ENCODE peak calls at places on chromosomes 16 and 17, in nine cellular contexts. One of them, this sample, is unnamed.

GRCh38 chr17:31877341-31877740 is 18.3 kb upstream of the COPRS start:
- DNase-seq in PC-3: no peak
- DNase-seq in lower leg skin: no peak
- DNase-seq in heart right ventricle: no peak
- DNase-seq in upper lobe of right lung: no peak
- DNase-seq in CD8-positive, alpha-beta T cell: no peak
- DNase-seq in HCT116: no peak
- DNase-seq in type B pancreatic cell: no peak
- DNase-seq in AG04450: no peak
- DNase-seq in this sample: no peak

GRCh38 chr17:50356418-50356817 is 10.5 kb downstream of the XYLT2 start:
- DNase-seq in PC-3: no peak
- DNase-seq in lower leg skin: peak
- DNase-seq in heart right ventricle: no peak
- DNase-seq in upper lobe of right lung: no peak
- DNase-seq in CD8-positive, alpha-beta T cell: no peak
- DNase-seq in HCT116: no peak
- DNase-seq in type B pancreatic cell: no peak
- DNase-seq in AG04450: no peak
- DNase-seq in this sample: no peak

GRCh38 chr17:52136173-52136572 is 22.3 kb downstream of the CA10 start:
- DNase-seq in PC-3: no peak
- DNase-seq in lower leg skin: peak
- DNase-seq in heart right ventricle: no peak
- DNase-seq in upper lobe of right lung: no peak
- DNase-seq in CD8-positive, alpha-beta T cell: no peak
- DNase-seq in HCT116: no peak
- DNase-seq in type B pancreatic cell: no peak
- DNase-seq in AG04450: no peak
- DNase-seq in this sample: no peak

GRCh38 chr17:72466199-72466598 is 345.4 kb downstream of the SOX9 start:
- DNase-seq in PC-3: peak
- DNase-seq in lower leg skin: peak
- DNase-seq in heart right ventricle: no peak
- DNase-seq in upper lobe of right lung: no peak
- DNase-seq in CD8-positive, alpha-beta T cell: no peak
- DNase-seq in HCT116: no peak
- DNase-seq in type B pancreatic cell: no peak
- DNase-seq in AG04450: no peak
- DNase-seq in this sample: peak

GRCh38 chr17:83133302-83134121 is 54.1 kb downstream of the METRNL start:
- DNase-seq in PC-3: peak
- DNase-seq in lower leg skin: peak
- DNase-seq in heart right ventricle: no peak
- DNase-seq in upper lobe of right lung: peak
- DNase-seq in CD8-positive, alpha-beta T cell: no peak
- DNase-seq in HCT116: no peak
- DNase-seq in type B pancreatic cell: no peak
- DNase-seq in AG04450: no peak
- DNase-seq in this sample: no peak

GRCh38 chr17:5896215-5896614 is 174.0 kb upstream of the WSCD1 start:
- DNase-seq in PC-3: no peak
- DNase-seq in lower leg skin: no peak
- DNase-seq in heart right ventricle: no peak
- DNase-seq in upper lobe of right lung: no peak
- DNase-seq in CD8-positive, alpha-beta T cell: no peak
- DNase-seq in HCT116: no peak
- DNase-seq in type B pancreatic cell: no peak
- DNase-seq in AG04450: no peak
- DNase-seq in this sample: no peak

GRCh38 chr16:2756288-2757015 is 4.0 kb downstream of the SRRM2 start:
- DNase-seq in PC-3: no peak
- DNase-seq in lower leg skin: no peak
- DNase-seq in heart right ventricle: no peak
- DNase-seq in upper lobe of right lung: no peak
- DNase-seq in CD8-positive, alpha-beta T cell: no peak
- DNase-seq in HCT116: no peak
- DNase-seq in type B pancreatic cell: no peak
- DNase-seq in AG04450: no peak
- DNase-seq in this sample: no peak

GRCh38 chr16:19167710-19168172 is 299 bp upstream of the SYT17 start:
- DNase-seq in PC-3: peak
- DNase-seq in lower leg skin: peak
- DNase-seq in heart right ventricle: peak
- DNase-seq in upper lobe of right lung: peak
- DNase-seq in CD8-positive, alpha-beta T cell: no peak
- DNase-seq in HCT116: peak
- DNase-seq in type B pancreatic cell: peak
- DNase-seq in AG04450: no peak
- DNase-seq in this sample: peak

GRCh38 chr16:90023078-90023447 is 3.8 kb upstream of the DBNDD1 start:
- DNase-seq in PC-3: no peak
- DNase-seq in lower leg skin: no peak
- DNase-seq in heart right ventricle: no peak
- DNase-seq in upper lobe of right lung: no peak
- DNase-seq in CD8-positive, alpha-beta T cell: no peak
- DNase-seq in HCT116: no peak
- DNase-seq in type B pancreatic cell: no peak
- DNase-seq in AG04450: no peak
- DNase-seq in this sample: no peak

GRCh38 chr16:90027611-90028010 is 8.4 kb upstream of the DBNDD1 start:
- DNase-seq in PC-3: no peak
- DNase-seq in lower leg skin: no peak
- DNase-seq in heart right ventricle: no peak
- DNase-seq in upper lobe of right lung: no peak
- DNase-seq in CD8-positive, alpha-beta T cell: no peak
- DNase-seq in HCT116: no peak
- DNase-seq in type B pancreatic cell: no peak
- DNase-seq in AG04450: no peak
- DNase-seq in this sample: no peak

GRCh38 chr16:90022209-90023077 is 3.2 kb upstream of the DBNDD1 start:
- DNase-seq in PC-3: peak
- DNase-seq in lower leg skin: peak
- DNase-seq in heart right ventricle: peak
- DNase-seq in upper lobe of right lung: peak
- DNase-seq in CD8-positive, alpha-beta T cell: peak
- DNase-seq in HCT116: peak
- DNase-seq in type B pancreatic cell: no peak
- DNase-seq in AG04450: peak
- DNase-seq in this sample: peak

GRCh38 chr16:90028985-90029384 is 9.7 kb upstream of the DBNDD1 start:
- DNase-seq in PC-3: no peak
- DNase-seq in lower leg skin: no peak
- DNase-seq in heart right ventricle: no peak
- DNase-seq in upper lobe of right lung: no peak
- DNase-seq in CD8-positive, alpha-beta T cell: no peak
- DNase-seq in HCT116: no peak
- DNase-seq in type B pancreatic cell: no peak
- DNase-seq in AG04450: no peak
- DNase-seq in this sample: no peak

DNA sequence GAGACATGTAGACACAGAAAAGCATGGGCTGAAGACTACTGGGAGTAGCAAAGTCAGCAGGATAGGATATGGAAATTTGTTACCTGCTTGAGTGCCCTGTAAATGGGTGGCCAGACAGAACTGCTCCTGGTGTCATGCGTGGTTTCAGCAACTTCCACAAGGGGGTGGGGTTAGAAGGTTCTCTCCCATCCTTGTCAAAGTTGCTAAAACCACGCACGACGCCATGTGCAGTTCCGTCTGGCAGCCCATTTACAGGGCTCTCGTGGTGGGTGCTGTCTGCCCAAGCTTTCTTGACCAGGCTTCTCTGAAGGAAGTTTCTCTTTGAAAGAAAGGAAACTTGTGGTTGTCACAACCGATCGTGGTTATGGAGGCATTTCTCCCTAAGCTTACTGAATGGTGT is 6.9 kb upstream of the DBNDD1 start:
- DNase-seq in PC-3: no peak
- DNase-seq in lower leg skin: no peak
- DNase-seq in heart right ventricle: no peak
- DNase-seq in upper lobe of right lung: no peak
- DNase-seq in CD8-positive, alpha-beta T cell: no peak
- DNase-seq in HCT116: no peak
- DNase-seq in type B pancreatic cell: no peak
- DNase-seq in AG04450: no peak
- DNase-seq in this sample: no peak
- TF ChIP-seq CTCF in PC-3: peak
- TF ChIP-seq CTCF in lower leg skin: no peak
- TF ChIP-seq CTCF in heart right ventricle: no peak
- TF ChIP-seq CTCF in upper lobe of right lung: no peak
- TF ChIP-seq CTCF in CD8-positive, alpha-beta T cell: no peak
- TF ChIP-seq CTCF in HCT116: peak
- TF ChIP-seq CTCF in type B pancreatic cell: no peak
- TF ChIP-seq CTCF in AG04450: no peak
- TF ChIP-seq CTCF in this sample: no peak

GRCh38 chr16:548586-548985 is 11.6 kb upstream of the PRR35 start:
- DNase-seq in PC-3: no peak
- DNase-seq in lower leg skin: no peak
- DNase-seq in heart right ventricle: no peak
- DNase-seq in upper lobe of right lung: no peak
- DNase-seq in CD8-positive, alpha-beta T cell: no peak
- DNase-seq in HCT116: no peak
- DNase-seq in type B pancreatic cell: no peak
- DNase-seq in AG04450: no peak
- DNase-seq in this sample: no peak

GRCh38 chr16:549544-550263 is 10.5 kb upstream of the PRR35 start:
- DNase-seq in PC-3: no peak
- DNase-seq in lower leg skin: no peak
- DNase-seq in heart right ventricle: no peak
- DNase-seq in upper lobe of right lung: no peak
- DNase-seq in CD8-positive, alpha-beta T cell: no peak
- DNase-seq in HCT116: no peak
- DNase-seq in type B pancreatic cell: no peak
- DNase-seq in AG04450: no peak
- DNase-seq in this sample: no peak

GRCh38 chr16:543301-544164 is 16.0 kb downstream of the CAPN15 start:
- DNase-seq in PC-3: no peak
- DNase-seq in lower leg skin: no peak
- DNase-seq in heart right ventricle: no peak
- DNase-seq in upper lobe of right lung: no peak
- DNase-seq in CD8-positive, alpha-beta T cell: no peak
- DNase-seq in HCT116: no peak
- DNase-seq in type B pancreatic cell: no peak
- DNase-seq in AG04450: no peak
- DNase-seq in this sample: no peak

GRCh38 chr16:544517-544916 is 15.7 kb upstream of the PRR35 start:
- DNase-seq in PC-3: no peak
- DNase-seq in lower leg skin: no peak
- DNase-seq in heart right ventricle: no peak
- DNase-seq in upper lobe of right lung: no peak
- DNase-seq in CD8-positive, alpha-beta T cell: no peak
- DNase-seq in HCT116: no peak
- DNase-seq in type B pancreatic cell: no peak
- DNase-seq in AG04450: no peak
- DNase-seq in this sample: no peak

GRCh38 chr16:546909-547770 is 13.1 kb upstream of the PRR35 start:
- DNase-seq in PC-3: no peak
- DNase-seq in lower leg skin: no peak
- DNase-seq in heart right ventricle: peak
- DNase-seq in upper lobe of right lung: peak
- DNase-seq in CD8-positive, alpha-beta T cell: peak
- DNase-seq in HCT116: no peak
- DNase-seq in type B pancreatic cell: peak
- DNase-seq in AG04450: no peak
- DNase-seq in this sample: peak
- TF ChIP-seq CTCF in PC-3: no peak
- TF ChIP-seq CTCF in lower leg skin: no peak
- TF ChIP-seq CTCF in heart right ventricle: peak
- TF ChIP-seq CTCF in upper lobe of right lung: peak
- TF ChIP-seq CTCF in CD8-positive, alpha-beta T cell: no peak
- TF ChIP-seq CTCF in HCT116: no peak
- TF ChIP-seq CTCF in type B pancreatic cell: peak
- TF ChIP-seq CTCF in AG04450: peak
- TF ChIP-seq CTCF in this sample: peak

DNA sequence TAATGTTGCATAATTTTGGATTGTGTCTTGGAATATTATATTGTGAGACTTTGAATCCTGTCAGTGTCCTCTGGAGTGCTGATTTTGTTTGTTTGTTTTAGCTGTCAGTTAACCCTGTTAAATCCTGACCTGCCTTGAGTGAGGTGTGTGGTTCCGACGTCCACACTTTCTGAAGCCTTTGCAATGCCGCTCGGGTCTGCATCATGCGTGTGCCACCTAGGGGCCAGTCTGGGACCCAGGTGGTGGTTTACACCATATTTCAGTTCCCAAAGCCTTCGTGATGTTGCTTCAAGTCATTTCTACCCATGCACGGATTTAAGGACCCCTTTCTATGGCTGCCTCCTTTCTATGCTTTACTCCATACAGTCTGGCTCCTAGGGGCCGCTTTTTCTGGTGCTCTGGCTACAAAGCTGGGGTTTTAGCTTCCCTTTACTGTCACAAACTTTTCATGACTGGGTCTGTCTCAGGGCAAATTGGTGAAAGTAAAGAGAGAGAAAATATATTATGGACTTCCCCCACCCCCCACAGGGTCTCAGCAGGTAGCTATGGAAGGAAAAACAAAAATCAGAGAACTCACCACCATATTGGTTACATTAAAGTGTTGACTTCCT is 11.4 kb upstream of the OR4D1 start:
- DNase-seq in PC-3: peak
- DNase-seq in lower leg skin: no peak
- DNase-seq in heart right ventricle: no peak
- DNase-seq in upper lobe of right lung: no peak
- DNase-seq in CD8-positive, alpha-beta T cell: no peak
- DNase-seq in HCT116: peak
- DNase-seq in type B pancreatic cell: no peak
- DNase-seq in AG04450: no peak
- DNase-seq in this sample: no peak
- TF ChIP-seq CTCF in PC-3: peak
- TF ChIP-seq CTCF in lower leg skin: no peak
- TF ChIP-seq CTCF in heart right ventricle: peak
- TF ChIP-seq CTCF in upper lobe of right lung: peak
- TF ChIP-seq CTCF in CD8-positive, alpha-beta T cell: no peak
- TF ChIP-seq CTCF in HCT116: peak
- TF ChIP-seq CTCF in type B pancreatic cell: peak
- TF ChIP-seq CTCF in AG04450: peak
- TF ChIP-seq CTCF in this sample: peak

GRCh38 chr16:62066747-62067146 is 30.5 kb upstream of the CDH8 start:
- DNase-seq in PC-3: no peak
- DNase-seq in lower leg skin: no peak
- DNase-seq in heart right ventricle: no peak
- DNase-seq in upper lobe of right lung: no peak
- DNase-seq in CD8-positive, alpha-beta T cell: no peak
- DNase-seq in HCT116: no peak
- DNase-seq in type B pancreatic cell: no peak
- DNase-seq in AG04450: no peak
- DNase-seq in this sample: no peak

GRCh38 chr16:62067981-62068380 is 31.7 kb upstream of the CDH8 start:
- DNase-seq in PC-3: no peak
- DNase-seq in lower leg skin: no peak
- DNase-seq in heart right ventricle: no peak
- DNase-seq in upper lobe of right lung: no peak
- DNase-seq in CD8-positive, alpha-beta T cell: no peak
- DNase-seq in HCT116: no peak
- DNase-seq in type B pancreatic cell: no peak
- DNase-seq in AG04450: no peak
- DNase-seq in this sample: no peak

GRCh38 chr16:62064173-62064572 is 27.9 kb upstream of the CDH8 start:
- DNase-seq in PC-3: no peak
- DNase-seq in lower leg skin: no peak
- DNase-seq in heart right ventricle: no peak
- DNase-seq in upper lobe of right lung: no peak
- DNase-seq in CD8-positive, alpha-beta T cell: no peak
- DNase-seq in HCT116: no peak
- DNase-seq in type B pancreatic cell: no peak
- DNase-seq in AG04450: no peak
- DNase-seq in this sample: no peak

GRCh38 chr16:62067182-62067581 is 30.9 kb upstream of the CDH8 start:
- DNase-seq in PC-3: no peak
- DNase-seq in lower leg skin: no peak
- DNase-seq in heart right ventricle: no peak
- DNase-seq in upper lobe of right lung: no peak
- DNase-seq in CD8-positive, alpha-beta T cell: no peak
- DNase-seq in HCT116: no peak
- DNase-seq in type B pancreatic cell: no peak
- DNase-seq in AG04450: no peak
- DNase-seq in this sample: no peak

DNA sequence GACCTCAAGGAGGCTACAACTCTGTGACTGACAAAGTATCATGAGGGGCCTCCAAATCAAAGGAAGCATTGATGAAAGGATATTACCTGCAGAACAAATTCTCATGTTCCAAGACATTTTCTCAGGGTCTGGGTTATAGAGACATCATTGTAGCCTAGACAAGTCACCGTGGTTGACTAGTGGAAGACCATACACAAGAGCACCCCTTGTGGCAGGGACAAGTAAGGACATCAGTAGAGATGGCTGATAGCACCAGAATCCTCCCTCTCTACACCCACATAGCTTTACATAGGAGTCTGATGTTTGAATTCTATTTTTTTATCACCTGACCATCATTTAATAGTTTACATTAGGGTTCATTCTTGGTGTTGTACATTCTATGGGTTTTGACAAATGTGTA is 32.5 kb upstream of the CDH8 start:
- DNase-seq in PC-3: peak
- DNase-seq in lower leg skin: no peak
- DNase-seq in heart right ventricle: no peak
- DNase-seq in upper lobe of right lung: no peak
- DNase-seq in CD8-positive, alpha-beta T cell: no peak
- DNase-seq in HCT116: no peak
- DNase-seq in type B pancreatic cell: no peak
- DNase-seq in AG04450: no peak
- DNase-seq in this sample: no peak
- TF ChIP-seq CTCF in PC-3: peak
- TF ChIP-seq CTCF in lower leg skin: no peak
- TF ChIP-seq CTCF in heart right ventricle: no peak
- TF ChIP-seq CTCF in upper lobe of right lung: no peak
- TF ChIP-seq CTCF in CD8-positive, alpha-beta T cell: no peak
- TF ChIP-seq CTCF in HCT116: peak
- TF ChIP-seq CTCF in type B pancreatic cell: peak
- TF ChIP-seq CTCF in AG04450: no peak
- TF ChIP-seq CTCF in this sample: no peak